ENCODE peak calls at places on chromosomes 4 and X, in six cellular contexts. Y is naive thymus-derived CD8-positive, alpha-beta T cell; P is HCT116; M is naive thymus-derived CD4-positive, alpha-beta T cell; Q is PC-3; G is sciatic nerve. S is an unnamed sample.

GRCh38 chrX:68443155-68443868 is 10.0 kb upstream of the OPHN1 start:
- ATAC-seq in Y (peak; percentile 48), P (no peak), M (peak; percentile 58), Q (no peak), G (no peak), S (peak; percentile 49)

GRCh38 chrX:53073115-53073581 is 9.0 kb upstream of the TSPYL2 start:
- ATAC-seq in Y (no peak), P (peak; percentile 50), M (no peak), Q (no peak), G (peak; percentile 53), S (peak; percentile 33)

GRCh38 chrX:71638409-71638808 is 20.1 kb upstream of the CXCR3 start:
- ATAC-seq in Y (no peak), P (no peak), M (no peak), Q (no peak), G (no peak), S (no peak)

GRCh38 chr4:138005486-138005885 is 236.7 kb downstream of the SLC7A11 start:
- ATAC-seq in Y (no peak), P (no peak), M (no peak), Q (no peak), G (no peak), S (no peak)

GRCh38 chr4:3331511-3332394 is 38.9 kb downstream of the RGS12 start:
- ATAC-seq in Y (no peak), P (no peak), M (no peak), Q (no peak), G (no peak), S (no peak)

GRCh38 chr4:3784469-3785291 is 18.5 kb downstream of the ADRA2C start:
- ATAC-seq in Y (no peak), P (peak; percentile 12), M (no peak), Q (no peak), G (no peak), S (no peak)

GRCh38 chrX:47572773-47573333 is 9.4 kb upstream of the TIMP1 start:
- ATAC-seq in Y (no peak), P (no peak), M (no peak), Q (peak; percentile 21), G (peak; percentile 4), S (peak; percentile 5)

GRCh38 chr4:48742412-48742811 is 37.7 kb downstream of the FRYL start:
- ATAC-seq in Y (no peak), P (no peak), M (no peak), Q (no peak), G (no peak), S (peak; percentile 68)

GRCh38 chr4:67934628-67935027 is 28.7 kb downstream of the TMPRSS11A start:
- ATAC-seq in Y (no peak), P (no peak), M (no peak), Q (no peak), G (no peak), S (no peak)

GRCh38 chr4:8222609-8223391 is 23.7 kb downstream of the SH3TC1 start:
- ATAC-seq in Y (no peak), P (no peak), M (no peak), Q (no peak), G (no peak), S (no peak)

GRCh38 chrX:119325456-119325855 is 73.7 kb upstream of the SLC25A43 start:
- ATAC-seq in Y (no peak), P (no peak), M (no peak), Q (no peak), G (no peak), S (no peak)

GRCh38 chr4:2354760-2355159 is 63.7 kb downstream of the ZFYVE28 start:
- ATAC-seq in Y (peak; percentile 56), P (no peak), M (peak; percentile 45), Q (no peak), G (no peak), S (no peak)

GRCh38 chr4:77072195-77072753 is 3.5 kb downstream of the CCNI start:
- ATAC-seq in Y (peak; percentile 37), P (no peak), M (no peak), Q (no peak), G (no peak), S (no peak)

GRCh38 chr4:8422327-8422726 is 18.2 kb downstream of the ACOX3 start:
- ATAC-seq in Y (no peak), P (no peak), M (no peak), Q (no peak), G (no peak), S (no peak)

GRCh38 chrX:87525771-87526229 is 8.2 kb downstream of the KLHL4 start:
- ATAC-seq in Y (no peak), P (no peak), M (no peak), Q (peak; percentile 97), G (no peak), S (no peak)

GRCh38 chrX:70289168-70289792 is 447 bp downstream of the PDZD11 start:
- ATAC-seq in Y (peak; percentile 23), P (peak; percentile 12), M (no peak), Q (no peak), G (no peak), S (no peak)

GRCh38 chrX:71366674-71367256 is 608 bp downstream of the TAF1 start:
- ATAC-seq in Y (peak; percentile 2), P (peak; percentile 12), M (no peak), Q (peak; percentile 17), G (peak; percentile 9), S (peak; percentile 33)

GRCh38 chrX:26914232-26914631 is 548.9 kb downstream of the PPP4R3C start:
- ATAC-seq in Y (no peak), P (no peak), M (no peak), Q (no peak), G (no peak), S (no peak)

GRCh38 chrX:54964766-54965511 is 29.0 kb downstream of the PFKFB1 start:
- ATAC-seq in Y (peak; percentile 86), P (no peak), M (peak; percentile 70), Q (no peak), G (no peak), S (no peak)

GRCh38 chr4:143420227-143420626 is 83.6 kb downstream of the GAB1 start:
- ATAC-seq in Y (no peak), P (no peak), M (no peak), Q (no peak), G (peak; percentile 67), S (no peak)

S was measured in SK-N-SH treated with all-trans-retinoic acid at 6 μM for 48 hours.